ENCODE peak calls at places on chromosomes 11 and 22, in five cellular contexts. One of them, this sample, is unnamed.

GRCh38 chr11:72234514-72234830 is 9.5 kb downstream of the PHOX2A start:
- DNase-seq in coronary artery: no peak
- DNase-seq in mucosa of descending colon: no peak
- DNase-seq in HFF-Myc: no peak
- DNase-seq in astrocyte of the cerebellum: no peak
- DNase-seq in this sample: no peak

GRCh38 chr22:36156515-36157419 is 3.8 kb downstream of the APOL3 start:
- DNase-seq in coronary artery: peak; percentile 92
- DNase-seq in mucosa of descending colon: peak; percentile 74
- DNase-seq in HFF-Myc: peak; percentile 49
- DNase-seq in astrocyte of the cerebellum: peak; percentile 16
- DNase-seq in this sample: peak; percentile 70

GRCh38 chr22:37300551-37301017 is 18.3 kb downstream of the CYTH4 start:
- DNase-seq in coronary artery: no peak
- DNase-seq in mucosa of descending colon: no peak
- DNase-seq in HFF-Myc: no peak
- DNase-seq in astrocyte of the cerebellum: no peak
- DNase-seq in this sample: no peak

GRCh38 chr22:20531404-20532181 is 24.2 kb downstream of the MED15 start:
- DNase-seq in coronary artery: peak; percentile 85
- DNase-seq in mucosa of descending colon: peak; percentile 61
- DNase-seq in HFF-Myc: peak; percentile 73
- DNase-seq in astrocyte of the cerebellum: no peak
- DNase-seq in this sample: peak; percentile 90

GRCh38 chr11:68401856-68402255 is 58.7 kb upstream of the PPP6R3 start:
- DNase-seq in coronary artery: no peak
- DNase-seq in mucosa of descending colon: no peak
- DNase-seq in HFF-Myc: no peak
- DNase-seq in astrocyte of the cerebellum: no peak
- DNase-seq in this sample: no peak

GRCh38 chr11:22875869-22876473 is 15.7 kb upstream of the CCDC179 start:
- DNase-seq in coronary artery: no peak
- DNase-seq in mucosa of descending colon: no peak
- DNase-seq in HFF-Myc: peak; percentile 72
- DNase-seq in astrocyte of the cerebellum: peak; percentile 87
- DNase-seq in this sample: peak; percentile 82

GRCh38 chr11:100592619-100593309 is 94.3 kb upstream of the ARHGAP42 start:
- DNase-seq in coronary artery: no peak
- DNase-seq in mucosa of descending colon: no peak
- DNase-seq in HFF-Myc: no peak
- DNase-seq in astrocyte of the cerebellum: no peak
- DNase-seq in this sample: no peak

GRCh38 chr11:102154806-102155205 is 44.6 kb downstream of the YAP1 start:
- DNase-seq in coronary artery: no peak
- DNase-seq in mucosa of descending colon: no peak
- DNase-seq in HFF-Myc: no peak
- DNase-seq in astrocyte of the cerebellum: no peak
- DNase-seq in this sample: no peak

GRCh38 chr22:26438006-26438405 is 8.9 kb downstream of the ASPHD2 start:
- DNase-seq in coronary artery: no peak
- DNase-seq in mucosa of descending colon: no peak
- DNase-seq in HFF-Myc: no peak
- DNase-seq in astrocyte of the cerebellum: no peak
- DNase-seq in this sample: no peak

GRCh38 chr22:27107824-27108223 is 450.4 kb downstream of the MIAT start:
- DNase-seq in coronary artery: peak; percentile 75
- DNase-seq in mucosa of descending colon: peak; percentile 55
- DNase-seq in HFF-Myc: peak; percentile 67
- DNase-seq in astrocyte of the cerebellum: peak; percentile 90
- DNase-seq in this sample: peak; percentile 92

GRCh38 chr11:37946155-37946766 is 1348.2 kb upstream of the RAG2 start:
- DNase-seq in coronary artery: no peak
- DNase-seq in mucosa of descending colon: no peak
- DNase-seq in HFF-Myc: peak; percentile 7
- DNase-seq in astrocyte of the cerebellum: peak; percentile 32
- DNase-seq in this sample: peak; percentile 19
- TF ChIP-seq CTCF in coronary artery: no peak
- TF ChIP-seq CTCF in mucosa of descending colon: peak; percentile 22
- TF ChIP-seq CTCF in HFF-Myc: peak; percentile 66
- TF ChIP-seq CTCF in astrocyte of the cerebellum: peak; percentile 72
- TF ChIP-seq CTCF in this sample: peak; percentile 84

DNA sequence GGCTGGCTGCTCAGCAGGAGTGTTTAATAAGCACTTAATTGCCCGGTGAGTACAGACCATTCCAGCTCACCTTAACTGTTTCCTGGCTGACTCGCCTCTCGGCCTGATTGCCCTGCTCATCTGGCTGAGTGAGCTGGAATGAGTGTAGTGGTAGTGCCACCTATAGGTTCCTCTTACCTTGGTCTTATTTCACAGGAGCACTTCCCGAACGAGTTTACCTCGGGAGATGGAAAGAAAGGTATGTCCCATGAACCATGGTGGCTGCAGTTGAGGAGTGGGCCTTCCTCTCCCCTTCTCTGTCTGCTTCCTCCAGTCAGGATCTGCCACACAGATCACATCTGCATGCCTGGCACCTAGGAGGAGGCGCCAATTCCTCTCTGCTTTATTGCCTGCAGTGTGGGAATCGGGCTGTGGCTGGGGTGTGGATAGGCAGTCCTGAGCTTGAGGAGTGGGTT is 26.7 kb downstream of the UPB1 start:
- DNase-seq in coronary artery: no peak
- DNase-seq in mucosa of descending colon: no peak
- DNase-seq in HFF-Myc: no peak
- DNase-seq in astrocyte of the cerebellum: peak; percentile 35
- DNase-seq in this sample: peak; percentile 55
- TF ChIP-seq CTCF in coronary artery: peak; percentile 14
- TF ChIP-seq CTCF in mucosa of descending colon: no peak
- TF ChIP-seq CTCF in HFF-Myc: peak; percentile 51
- TF ChIP-seq CTCF in astrocyte of the cerebellum: peak; percentile 65
- TF ChIP-seq CTCF in this sample: peak; percentile 77

GRCh38 chr11:76233196-76233921 is 27.1 kb upstream of the WNT11 start:
- DNase-seq in coronary artery: no peak
- DNase-seq in mucosa of descending colon: peak; percentile 39
- DNase-seq in HFF-Myc: no peak
- DNase-seq in astrocyte of the cerebellum: no peak
- DNase-seq in this sample: no peak
- TF ChIP-seq CTCF in coronary artery: no peak
- TF ChIP-seq CTCF in mucosa of descending colon: no peak
- TF ChIP-seq CTCF in HFF-Myc: no peak
- TF ChIP-seq CTCF in astrocyte of the cerebellum: no peak
- TF ChIP-seq CTCF in this sample: no peak

GRCh38 chr11:134597452-134597851 is 185.4 kb upstream of the B3GAT1 start:
- DNase-seq in coronary artery: peak; percentile 55
- DNase-seq in mucosa of descending colon: no peak
- DNase-seq in HFF-Myc: no peak
- DNase-seq in astrocyte of the cerebellum: no peak
- DNase-seq in this sample: no peak

GRCh38 chr11:134589155-134589554 is 177.1 kb upstream of the B3GAT1 start:
- DNase-seq in coronary artery: peak; percentile 12
- DNase-seq in mucosa of descending colon: no peak
- DNase-seq in HFF-Myc: no peak
- DNase-seq in astrocyte of the cerebellum: no peak
- DNase-seq in this sample: no peak

GRCh38 chr11:134587345-134587744 is 175.3 kb upstream of the B3GAT1 start:
- DNase-seq in coronary artery: peak; percentile 33
- DNase-seq in mucosa of descending colon: no peak
- DNase-seq in HFF-Myc: no peak
- DNase-seq in astrocyte of the cerebellum: no peak
- DNase-seq in this sample: no peak

GRCh38 chr11:134596404-134596803 is 184.4 kb upstream of the B3GAT1 start:
- DNase-seq in coronary artery: peak; percentile 17
- DNase-seq in mucosa of descending colon: no peak
- DNase-seq in HFF-Myc: no peak
- DNase-seq in astrocyte of the cerebellum: no peak
- DNase-seq in this sample: no peak

DNA sequence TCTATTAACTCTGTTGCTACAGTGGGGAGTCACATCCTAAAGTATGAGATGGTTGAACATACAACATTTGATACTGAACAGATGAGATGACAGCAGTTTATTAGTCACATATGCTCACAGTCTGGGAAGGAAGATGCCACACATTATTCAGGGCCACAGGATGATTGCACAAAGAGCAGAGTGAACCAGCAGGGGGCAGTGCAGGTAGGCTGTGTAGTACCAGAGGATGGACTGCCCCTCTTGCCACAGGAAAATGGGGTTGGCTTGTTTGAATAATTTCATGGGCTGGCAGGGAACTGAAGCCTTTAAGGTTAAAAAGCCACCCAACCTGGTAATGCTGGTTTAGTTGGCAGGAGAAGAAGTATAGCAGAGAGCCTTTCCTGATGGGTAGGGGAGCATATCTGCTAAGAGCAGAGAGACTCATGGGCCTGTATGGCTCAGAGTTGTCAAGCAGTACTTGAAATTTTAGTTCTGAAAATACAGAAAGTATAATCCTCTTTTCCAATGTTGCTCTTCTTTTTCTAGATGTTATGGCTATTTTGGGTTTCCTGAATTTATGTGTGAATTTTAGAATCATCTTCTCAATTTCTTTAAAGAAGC is 180.4 kb upstream of the B3GAT1 start:
- DNase-seq in coronary artery: peak; percentile 24
- DNase-seq in mucosa of descending colon: no peak
- DNase-seq in HFF-Myc: no peak
- DNase-seq in astrocyte of the cerebellum: no peak
- DNase-seq in this sample: no peak
- TF ChIP-seq CTCF in coronary artery: no peak
- TF ChIP-seq CTCF in mucosa of descending colon: no peak
- TF ChIP-seq CTCF in HFF-Myc: peak; percentile 5
- TF ChIP-seq CTCF in astrocyte of the cerebellum: no peak
- TF ChIP-seq CTCF in this sample: peak; percentile 13

DNA sequence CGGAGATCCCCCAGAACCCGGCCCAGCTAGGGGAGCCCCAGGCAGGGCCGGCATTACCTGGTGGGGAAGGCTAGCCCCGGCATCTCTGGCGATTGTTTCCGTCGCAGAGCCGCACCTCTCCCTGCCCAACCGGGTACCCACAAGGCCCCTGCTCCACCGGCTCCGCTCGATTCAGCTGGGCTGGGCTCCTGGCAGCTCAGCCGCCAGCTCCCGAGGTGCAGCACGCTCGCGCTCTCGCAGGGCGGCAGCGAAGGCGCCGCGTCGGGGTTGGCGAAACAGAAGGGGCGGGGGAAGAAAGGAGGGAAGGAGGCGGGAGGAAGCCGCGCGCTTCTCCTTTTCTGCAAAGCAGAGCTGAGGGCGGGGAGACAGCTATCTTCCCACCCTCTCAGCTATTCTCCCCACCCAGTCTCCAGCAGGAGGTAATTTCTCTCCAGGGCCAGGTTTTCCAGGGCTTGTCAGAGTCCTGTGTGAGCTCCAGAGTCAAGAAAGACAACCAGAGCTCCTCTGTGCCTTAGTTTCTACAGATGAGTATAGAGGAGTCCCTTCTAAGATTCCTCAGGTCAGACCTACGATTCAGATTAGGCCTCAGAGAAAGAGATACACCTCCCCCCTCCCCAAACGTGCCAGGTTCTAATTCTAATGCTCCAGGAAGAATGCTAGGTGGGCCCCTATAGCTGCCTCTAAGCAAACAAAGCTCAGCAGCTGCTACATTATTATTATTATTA is 62.0 kb downstream of the PAK1 start:
- DNase-seq in coronary artery: peak; percentile 86
- DNase-seq in mucosa of descending colon: peak; percentile 93
- DNase-seq in HFF-Myc: peak; percentile 42
- DNase-seq in astrocyte of the cerebellum: peak; percentile 60
- DNase-seq in this sample: peak; percentile 83
- TF ChIP-seq CTCF in coronary artery: no peak
- TF ChIP-seq CTCF in mucosa of descending colon: no peak
- TF ChIP-seq CTCF in HFF-Myc: no peak
- TF ChIP-seq CTCF in astrocyte of the cerebellum: no peak
- TF ChIP-seq CTCF in this sample: no peak

GRCh38 chr11:62593434-62594044 is 2.2 kb upstream of the TUT1 start:
- DNase-seq in coronary artery: no peak
- DNase-seq in mucosa of descending colon: peak; percentile 85
- DNase-seq in HFF-Myc: no peak
- DNase-seq in astrocyte of the cerebellum: no peak
- DNase-seq in this sample: peak; percentile 59

GRCh38 chr11:62592989-62593421 is 1.7 kb upstream of the TUT1 start:
- DNase-seq in coronary artery: no peak
- DNase-seq in mucosa of descending colon: peak; percentile 43
- DNase-seq in HFF-Myc: no peak
- DNase-seq in astrocyte of the cerebellum: no peak
- DNase-seq in this sample: no peak

GRCh38 chr11:62588966-62589637 is 2.2 kb downstream of the TUT1 start:
- DNase-seq in coronary artery: no peak
- DNase-seq in mucosa of descending colon: peak; percentile 23
- DNase-seq in HFF-Myc: no peak
- DNase-seq in astrocyte of the cerebellum: no peak
- DNase-seq in this sample: peak; percentile 30

GRCh38 chr11:62592216-62592815 is 993 bp upstream of the TUT1 start:
- DNase-seq in coronary artery: peak; percentile 57
- DNase-seq in mucosa of descending colon: no peak
- DNase-seq in HFF-Myc: no peak
- DNase-seq in astrocyte of the cerebellum: no peak
- DNase-seq in this sample: no peak

GRCh38 chr11:62591448-62592215 is at the start of gene TUT1:
- DNase-seq in coronary artery: peak; percentile 98
- DNase-seq in mucosa of descending colon: peak; percentile 97
- DNase-seq in HFF-Myc: peak; percentile 98
- DNase-seq in astrocyte of the cerebellum: peak; percentile 99
- DNase-seq in this sample: peak; percentile 99
- TF ChIP-seq CTCF in coronary artery: no peak
- TF ChIP-seq CTCF in mucosa of descending colon: no peak
- TF ChIP-seq CTCF in HFF-Myc: no peak
- TF ChIP-seq CTCF in astrocyte of the cerebellum: no peak
- TF ChIP-seq CTCF in this sample: peak; percentile 23

GRCh38 chr11:29343465-29344333 is 673.1 kb downstream of the KCNA4 start:
- DNase-seq in coronary artery: no peak
- DNase-seq in mucosa of descending colon: no peak
- DNase-seq in HFF-Myc: peak; percentile 22
- DNase-seq in astrocyte of the cerebellum: no peak
- DNase-seq in this sample: peak; percentile 43
- TF ChIP-seq CTCF in coronary artery: peak; percentile 55
- TF ChIP-seq CTCF in mucosa of descending colon: peak; percentile 76
- TF ChIP-seq CTCF in HFF-Myc: peak; percentile 98
- TF ChIP-seq CTCF in astrocyte of the cerebellum: peak; percentile 90
- TF ChIP-seq CTCF in this sample: peak; percentile 98

GRCh38 chr22:44988671-44989070 is 21.1 kb downstream of the PHF21B start:
- DNase-seq in coronary artery: no peak
- DNase-seq in mucosa of descending colon: no peak
- DNase-seq in HFF-Myc: no peak
- DNase-seq in astrocyte of the cerebellum: no peak
- DNase-seq in this sample: no peak
- TF ChIP-seq CTCF in coronary artery: no peak
- TF ChIP-seq CTCF in mucosa of descending colon: no peak
- TF ChIP-seq CTCF in HFF-Myc: peak; percentile 11
- TF ChIP-seq CTCF in astrocyte of the cerebellum: no peak
- TF ChIP-seq CTCF in this sample: peak; percentile 45

GRCh38 chr11:114061053-114062049 is 1.8 kb downstream of the ZBTB16 start:
- DNase-seq in coronary artery: no peak
- DNase-seq in mucosa of descending colon: no peak
- DNase-seq in HFF-Myc: no peak
- DNase-seq in astrocyte of the cerebellum: no peak
- DNase-seq in this sample: no peak

GRCh38 chr11:114059984-114060401 is 482 bp downstream of the ZBTB16 start:
- DNase-seq in coronary artery: no peak
- DNase-seq in mucosa of descending colon: no peak
- DNase-seq in HFF-Myc: no peak
- DNase-seq in astrocyte of the cerebellum: no peak
- DNase-seq in this sample: no peak

GRCh38 chr11:114059278-114059983 is at the start of gene ZBTB16:
- DNase-seq in coronary artery: peak; percentile 94
- DNase-seq in mucosa of descending colon: peak; percentile 91
- DNase-seq in HFF-Myc: no peak
- DNase-seq in astrocyte of the cerebellum: peak; percentile 44
- DNase-seq in this sample: no peak

GRCh38 chr11:114058871-114059277 is 637 bp upstream of the ZBTB16 start:
- DNase-seq in coronary artery: no peak
- DNase-seq in mucosa of descending colon: no peak
- DNase-seq in HFF-Myc: no peak
- DNase-seq in astrocyte of the cerebellum: no peak
- DNase-seq in this sample: no peak

GRCh38 chr11:114060402-114061052 is 1.0 kb downstream of the ZBTB16 start:
- DNase-seq in coronary artery: no peak
- DNase-seq in mucosa of descending colon: no peak
- DNase-seq in HFF-Myc: no peak
- DNase-seq in astrocyte of the cerebellum: no peak
- DNase-seq in this sample: no peak
- TF ChIP-seq CTCF in coronary artery: no peak
- TF ChIP-seq CTCF in mucosa of descending colon: no peak
- TF ChIP-seq CTCF in HFF-Myc: no peak
- TF ChIP-seq CTCF in astrocyte of the cerebellum: no peak
- TF ChIP-seq CTCF in this sample: no peak

This sample was measured in HFFc6.